ENCODE peak calls at places on chromosome 17, in eight cellular contexts. X is mesendoderm, M is fibroblast of lung, I is body of pancreas, D is upper lobe of right lung, U is hepatocyte, C is breast epithelium, R is iPS DF 6.9. Q is an unnamed sample.

GRCh38 chr17:39688475-39688835 is 598 bp upstream of the PGAP3 start:
- DNase-seq in X (peak; percentile 30), M (no peak), I (no peak), D (no peak), U (no peak), C (no peak), R (no peak), Q (no peak)

GRCh38 chr17:35879748-35880654 is at the start of gene CCL5:
- DNase-seq in X (no peak), M (no peak), I (peak; percentile 8), D (no peak), U (no peak), C (no peak), R (no peak), Q (no peak)

GRCh38 chr17:77374170-77374936 is 233.6 kb downstream of the SEC14L1 start:
- DNase-seq in X (peak; percentile 97), M (peak; percentile 87), I (peak; percentile 72), D (peak; percentile 89), U (peak; percentile 94), C (peak; percentile 85), R (peak; percentile 48), Q (no peak)

GRCh38 chr17:75472119-75472518 is 15.7 kb downstream of the TMEM94 start:
- DNase-seq in X (no peak), M (no peak), I (no peak), D (no peak), U (no peak), C (no peak), R (no peak), Q (no peak)

GRCh38 chr17:73247728-73248127 is 14.0 kb downstream of the CPSF4L start:
- DNase-seq in X (no peak), M (no peak), I (no peak), D (no peak), U (no peak), C (no peak), R (no peak), Q (no peak)

GRCh38 chr17:3647769-3648540 is 11.4 kb downstream of the CTNS start:
- DNase-seq in X (peak; percentile 71), M (peak; percentile 45), I (peak; percentile 75), D (no peak), U (peak; percentile 81), C (no peak), R (no peak), Q (no peak)

GRCh38 chr17:11535231-11535630 is 63.0 kb upstream of the DNAH9 start:
- DNase-seq in X (peak; percentile 70), M (no peak), I (no peak), D (no peak), U (no peak), C (no peak), R (no peak), Q (no peak)

GRCh38 chr17:44766409-44767038 is 7.7 kb downstream of the ADAM11 start:
- DNase-seq in X (peak; percentile 36), M (no peak), I (no peak), D (no peak), U (no peak), C (no peak), R (no peak), Q (no peak)

GRCh38 chr17:69042308-69042707 is 18.4 kb downstream of the ABCA9 start:
- DNase-seq in X (no peak), M (no peak), I (no peak), D (no peak), U (peak; percentile 7), C (no peak), R (no peak), Q (no peak)

GRCh38 chr17:79607941-79608728 is 2.7 kb downstream of the RBFOX3 start:
- DNase-seq in X (peak; percentile 85), M (peak; percentile 29), I (peak; percentile 23), D (no peak), U (peak; percentile 84), C (no peak), R (no peak), Q (peak; percentile 13)

GRCh38 chr17:39996789-39997188 is 16.2 kb downstream of the PSMD3 start:
- DNase-seq in X (no peak), M (no peak), I (no peak), D (peak; percentile 75), U (no peak), C (no peak), R (no peak), Q (no peak)

GRCh38 chr17:10879110-10879509 is 41.2 kb upstream of the PIRT start:
- DNase-seq in X (peak; percentile 75), M (no peak), I (peak; percentile 13), D (no peak), U (peak; percentile 66), C (no peak), R (peak; percentile 20), Q (peak; percentile 17)

GRCh38 chr17:75754378-75755204 is 10.4 kb downstream of the GALK1 start:
- DNase-seq in X (no peak), M (no peak), I (no peak), D (no peak), U (no peak), C (no peak), R (no peak), Q (no peak)

GRCh38 chr17:2058521-2059124 is 3.7 kb downstream of the HIC1 start:
- DNase-seq in X (peak; percentile 82), M (peak; percentile 67), I (peak; percentile 81), D (peak; percentile 93), U (peak; percentile 63), C (no peak), R (peak; percentile 72), Q (no peak)

GRCh38 chr17:81165246-81166032 is at the start of gene PVALEF:
- DNase-seq in X (peak; percentile 22), M (no peak), I (peak; percentile 52), D (no peak), U (peak; percentile 75), C (no peak), R (no peak), Q (no peak)
- H3K4me3 ChIP-seq in X (no peak within 1 kb of the TSS), M (no peak within 1 kb of the TSS), I (peak within 1 kb of the TSS; percentile 26), D (peak within 1 kb of the TSS; percentile 14), U (peak within 1 kb of the TSS; percentile 30), C (peak within 1 kb of the TSS; percentile 23), R (peak within 1 kb of the TSS; percentile 44), Q (no peak within 1 kb of the TSS)

GRCh38 chr17:82216301-82217119 is 3.9 kb upstream of the CCDC57 start:
- DNase-seq in X (no peak), M (peak; percentile 91), I (peak; percentile 88), D (peak; percentile 94), U (peak; percentile 17), C (peak; percentile 66), R (no peak), Q (no peak)
- H3K4me3 ChIP-seq in X (no peak overlapping the region), M (no peak overlapping the region), I (no peak overlapping the region), D (no peak overlapping the region), U (no peak overlapping the region), C (no peak overlapping the region), R (no peak overlapping the region), Q (no peak overlapping the region)

GRCh38 chr17:19003543-19003965 is 1.0 kb downstream of the FAM83G start:
- DNase-seq in X (no peak), M (no peak), I (no peak), D (no peak), U (no peak), C (no peak), R (no peak), Q (no peak)
- H3K4me3 ChIP-seq in X (peak overlapping the region; percentile 73), M (peak overlapping the region; percentile 44), I (peak overlapping the region; percentile 54), D (peak overlapping the region; percentile 66), U (peak overlapping the region; percentile 94), C (peak overlapping the region; percentile 46), R (peak overlapping the region; percentile 56), Q (no peak overlapping the region)

DNA sequence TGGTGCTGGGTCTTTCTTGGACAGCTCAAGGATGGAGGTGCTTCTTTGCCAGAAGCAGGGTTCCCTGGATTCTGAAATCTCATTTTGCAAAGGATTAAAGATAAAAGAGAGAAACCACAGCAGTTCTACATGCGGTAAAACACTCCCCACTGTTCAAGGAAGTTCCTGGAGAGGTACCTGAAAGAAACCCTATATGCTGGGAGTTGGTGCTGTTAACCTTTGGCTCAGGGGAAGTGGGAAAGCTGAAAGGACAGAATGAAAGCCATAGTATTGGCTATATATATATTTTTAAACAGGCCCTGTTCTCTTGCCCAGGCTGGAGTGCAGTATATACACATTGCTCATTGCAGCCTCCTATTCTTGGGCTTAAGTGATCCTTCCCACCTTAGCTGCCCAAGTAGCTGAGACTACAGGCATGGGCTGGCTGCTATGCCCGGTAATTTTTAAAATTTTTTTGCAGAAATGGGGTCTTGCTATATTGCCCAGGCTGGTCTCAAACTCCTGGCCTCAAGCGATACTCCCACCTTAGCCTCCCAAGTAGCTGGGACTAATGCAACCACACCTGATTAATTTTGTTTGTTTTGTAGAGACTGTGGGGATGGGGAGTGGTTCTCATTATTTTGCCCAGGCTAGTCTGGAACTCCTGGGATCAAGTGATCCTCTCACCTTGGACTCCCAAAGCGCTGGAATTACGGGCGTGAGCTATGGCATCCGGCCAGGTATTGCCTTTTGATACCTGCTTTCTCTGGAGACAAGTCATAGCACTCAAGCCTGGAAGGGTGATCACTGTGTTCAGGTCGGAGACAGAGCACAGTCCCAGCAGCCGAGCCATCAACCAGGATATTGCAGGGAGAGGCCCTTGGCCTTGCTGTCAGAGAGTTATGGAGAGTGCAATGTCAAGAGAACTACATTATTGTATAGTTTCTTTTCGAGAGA is 55.2 kb downstream of the MSI2 start:
- DNase-seq in X (no peak), M (no peak), I (peak; percentile 24), D (no peak), U (no peak), C (no peak), R (no peak), Q (no peak)
- H3K4me3 ChIP-seq in X (no peak overlapping the region), M (no peak overlapping the region), I (no peak overlapping the region), D (no peak overlapping the region), U (no peak overlapping the region), C (no peak overlapping the region), R (no peak overlapping the region), Q (no peak overlapping the region)